ENCODE peak calls at places on chromosomes 5 and 9, in five cellular contexts. E, T, K, I and B are unnamed samples.

GRCh38 chr9:78035369-78035993 is 3.9 kb upstream of the GNAQ start:
- DNase-seq in E (peak), K (peak), I (peak), T (no peak), B (peak)

GRCh38 chr5:67014957-67015400 is 181.6 kb downstream of the CD180 start:
- DNase-seq in E (no peak), I (no peak), T (no peak), K (no peak), B (no peak)

GRCh38 chr5:138369249-138369648 is 16.8 kb downstream of the KDM3B start:
- DNase-seq in K (no peak), I (no peak), T (no peak), E (no peak), B (peak)

GRCh38 chr5:178327931-178328711 is 95.5 kb upstream of the PHYKPL start:
- DNase-seq in I (no peak), T (no peak), K (no peak), E (no peak), B (no peak)

GRCh38 chr9:84659273-84659672 is 10.3 kb upstream of the NTRK2 start:
- DNase-seq in T (no peak), E (no peak), I (no peak), K (no peak), B (no peak)

GRCh38 chr5:95941756-95942155 is 19.9 kb downstream of the ELL2 start:
- DNase-seq in I (no peak), E (no peak), T (no peak), K (no peak), B (no peak)

GRCh38 chr9:78874056-78874455 is 577.1 kb downstream of the PSAT1 start:
- DNase-seq in E (no peak), T (no peak), I (no peak), K (no peak), B (no peak)

GRCh38 chr5:177311361-177311722 is 356 bp downstream of the MXD3 start:
- DNase-seq in T (no peak), E (no peak), K (no peak), I (no peak), B (no peak)

GRCh38 chr5:31781772-31782171 is 142.8 kb downstream of the PDZD2 start:
- DNase-seq in I (no peak), T (no peak), K (no peak), E (no peak), B (peak)

GRCh38 chr9:76901801-76902200 is 4.1 kb downstream of the PRUNE2 start:
- DNase-seq in I (no peak), E (no peak), K (no peak), T (peak), B (no peak)

GRCh38 chr5:98470747-98471146 is 302.7 kb upstream of the RGMB start:
- DNase-seq in E (no peak), T (no peak), I (no peak), K (no peak), B (no peak)

GRCh38 chr5:107668154-107668932 is 2.4 kb downstream of the EFNA5 start:
- DNase-seq in I (no peak), E (no peak), K (no peak), T (no peak), B (no peak)

GRCh38 chr9:31870276-31870675 is 514.2 kb upstream of the ACO1 start:
- DNase-seq in E (no peak), K (no peak), T (no peak), I (no peak), B (no peak)

GRCh38 chr5:14155075-14155474 is 11.9 kb downstream of the TRIO start:
- DNase-seq in K (no peak), E (no peak), I (no peak), T (no peak), B (no peak)

GRCh38 chr5:147760086-147760485 is 22.4 kb downstream of the JAKMIP2 start:
- DNase-seq in I (no peak), E (no peak), K (no peak), T (no peak), B (no peak)

GRCh38 chr9:114559830-114560520 is 27.6 kb upstream of the ATP6V1G1 start:
- DNase-seq in T (no peak), E (no peak), K (no peak), I (peak), B (no peak)

GRCh38 chr5:94750681-94751080 is 132.2 kb downstream of the SLF1 start:
- DNase-seq in T (no peak), I (no peak), E (no peak), K (no peak), B (no peak)

GRCh38 chr9:22203371-22204138 is 194.4 kb upstream of the CDKN2B start:
- DNase-seq in I (no peak), K (no peak), E (no peak), T (no peak), B (no peak)

GRCh38 chr5:154284433-154284832 is 93.9 kb downstream of the GALNT10 start:
- DNase-seq in K (peak), E (no peak), I (no peak), T (no peak), B (no peak)

GRCh38 chr5:173331956-173332479 is 3.8 kb upstream of the STC2 start:
- DNase-seq in T (peak), I (peak), E (peak), K (peak), B (peak)

GRCh38 chr5:113230711-113231652 is 203.8 kb downstream of the TSSK1B start:
- DNase-seq in T (no peak), K (no peak), E (no peak), I (no peak), B (no peak)

GRCh38 chr9:126564128-126564527 is 49.6 kb upstream of the LMX1B start:
- DNase-seq in I (no peak), T (no peak), K (no peak), E (no peak), B (no peak)

GRCh38 chr9:2727966-2728613 is 10.8 kb downstream of the KCNV2 start:
- DNase-seq in K (peak), T (no peak), I (peak), E (peak), B (peak)
- TF ChIP-seq ESRRA in K (no peak), T (no peak), I (no peak), E (no peak), B (no peak)

DNA sequence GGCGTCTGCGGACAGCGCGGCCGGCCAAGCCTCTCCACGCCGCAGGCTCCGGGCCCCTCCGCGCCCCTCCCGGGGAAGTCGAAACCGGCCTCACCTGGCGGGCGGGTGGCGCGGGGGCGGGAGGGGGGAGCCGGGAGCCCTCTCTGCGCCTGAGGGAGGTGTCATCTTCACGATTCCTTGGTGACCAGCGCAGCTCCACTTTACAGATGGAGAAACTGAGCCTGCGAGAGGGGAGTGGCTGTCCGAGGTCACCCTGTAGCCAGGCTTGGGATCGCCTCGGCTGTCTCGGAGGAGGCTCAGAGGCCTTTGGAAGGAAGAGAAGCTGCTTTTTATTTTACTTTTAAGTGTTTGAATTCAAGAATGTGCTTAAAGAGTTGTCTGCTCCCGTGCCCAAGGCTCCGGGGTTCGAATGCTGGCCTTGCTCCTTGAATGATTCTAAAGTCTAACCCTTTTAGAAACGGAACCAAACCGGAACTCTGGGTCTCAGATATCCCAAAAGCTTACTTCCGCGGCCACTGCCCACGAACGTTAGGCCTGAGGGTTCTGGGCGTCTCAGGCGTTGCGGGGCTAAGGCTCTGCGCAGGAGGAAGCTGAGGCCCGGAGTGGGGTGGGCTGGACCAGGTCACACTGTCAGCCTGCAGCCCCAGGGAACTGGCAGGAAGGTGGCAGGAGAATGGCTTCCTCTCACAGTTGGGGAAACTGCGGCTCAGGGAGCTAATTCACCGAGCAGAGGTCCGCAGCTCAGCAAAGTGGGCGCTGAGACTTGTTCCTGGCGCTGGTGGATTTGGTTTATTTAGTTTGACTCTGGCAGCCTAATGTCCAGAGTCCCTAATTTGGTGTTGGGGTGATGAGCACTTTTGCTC is 827 bp downstream of the SUSD3 start:
- DNase-seq in T (no peak), E (no peak), I (no peak), K (no peak), B (peak)
- TF ChIP-seq ESRRA in T (no peak), E (no peak), I (no peak), K (no peak), B (no peak)

GRCh38 chr5:135448796-135449507 is 1.8 kb upstream of the DCANP1 start:
- DNase-seq in T (no peak), E (no peak), K (no peak), I (no peak), B (no peak)
- TF ChIP-seq ESRRA in T (no peak), E (no peak), K (no peak), I (no peak), B (no peak)

GRCh38 chr5:143235423-143235822 is 168.1 kb downstream of the NR3C1 start:
- DNase-seq in K (no peak), I (no peak), T (no peak), E (no peak), B (no peak)
- TF ChIP-seq ESRRA in K (no peak), I (no peak), T (no peak), E (no peak), B (no peak)

GRCh38 chr9:72305102-72305546 is 59.9 kb downstream of the ZFAND5 start:
- DNase-seq in E (peak), K (no peak), T (peak), I (peak), B (peak)
- TF ChIP-seq ESRRA in E (no peak), K (no peak), T (no peak), I (no peak), B (no peak)

GRCh38 chr9:96067551-96068076 is 192.1 kb downstream of the ERCC6L2 start:
- DNase-seq in K (no peak), E (no peak), I (no peak), T (no peak), B (no peak)
- TF ChIP-seq ESRRA in K (no peak), E (no peak), I (no peak), T (no peak), B (no peak)

DNA sequence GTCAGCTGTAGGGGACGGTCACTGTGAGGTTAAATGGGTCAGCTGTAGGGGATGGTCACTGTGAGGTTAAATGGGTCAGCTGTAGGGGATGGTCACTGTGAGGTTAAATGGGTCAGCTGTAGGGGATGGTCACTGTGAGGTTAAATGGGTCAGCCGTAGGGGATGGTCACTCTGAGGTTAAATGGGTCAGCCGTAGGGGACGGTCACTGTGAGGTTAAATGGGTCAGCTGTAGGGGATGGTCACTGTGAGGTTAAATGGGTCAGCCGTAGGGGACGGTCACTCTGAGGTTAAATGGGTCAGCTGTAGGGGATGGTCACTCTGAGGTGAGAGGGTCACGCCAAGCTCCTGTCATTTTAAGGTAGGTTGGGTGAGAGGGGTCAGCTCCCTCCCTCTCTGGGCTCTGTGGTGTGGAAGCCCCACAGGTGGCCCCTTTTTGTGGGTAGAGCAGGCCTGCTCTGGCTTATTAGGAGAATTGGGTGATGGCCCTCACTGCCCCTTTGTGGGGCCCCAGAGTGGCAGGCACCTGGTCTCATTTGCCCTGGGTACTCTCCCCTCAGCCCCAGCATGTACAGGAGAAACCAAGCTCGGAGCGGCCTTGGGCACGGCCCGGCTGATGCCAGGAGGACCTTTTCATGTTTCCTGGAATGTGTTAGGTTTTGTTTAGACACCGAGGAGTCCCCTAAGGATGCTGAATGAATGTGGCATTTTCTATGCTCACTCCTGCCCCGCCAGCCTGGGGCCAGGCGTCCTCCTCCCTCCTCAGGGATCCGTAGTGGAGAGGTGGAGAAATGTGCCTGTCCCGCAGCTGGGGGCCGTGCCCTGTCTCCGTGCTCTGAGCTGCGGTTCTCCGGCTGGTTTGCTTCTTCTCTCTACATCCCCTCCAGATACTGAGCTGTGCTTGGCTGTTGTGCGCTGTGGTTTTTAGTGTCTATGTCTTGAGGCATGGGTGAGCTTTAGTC is 31.4 kb downstream of the AHRR start:
- DNase-seq in T (no peak), E (no peak), K (no peak), I (no peak), B (no peak)
- TF ChIP-seq ESRRA in T (no peak), E (no peak), K (no peak), I (no peak), B (no peak)